ENCODE peak calls at places on chromosomes 5 and 9, in nine cellular contexts. M is NCI-H748 treated with DMSO at 0.1 percent for 48 hours, L is T47D, R is midbrain, Y is RKO, U is GM23248, H is NCI-H774, G is amygdala, F is BE2C. I is an unnamed sample.

GRCh38 chr9:15299374-15299939 is 7.6 kb downstream of the TTC39B start:
- DNase-seq in R (no peak), Y (no peak), L (no peak), G (no peak), U (no peak), H (no peak), M (no peak), F (no peak), I (no peak)

GRCh38 chr9:133998915-133999580 is 6.9 kb upstream of the VAV2 start:
- DNase-seq in H (no peak), L (no peak), U (peak), G (no peak), Y (no peak), R (no peak), M (no peak), F (no peak), I (no peak)

GRCh38 chr5:115979628-115980041 is 17.4 kb downstream of the LVRN start:
- DNase-seq in L (no peak), G (no peak), Y (no peak), U (peak), H (no peak), M (no peak), F (no peak), R (no peak), I (no peak)

GRCh38 chr5:149221731-149222342 is 49.8 kb upstream of the AFAP1L1 start:
- DNase-seq in M (no peak), G (no peak), H (no peak), R (no peak), L (no peak), F (no peak), Y (no peak), U (no peak), I (no peak)

GRCh38 chr9:127155314-127155713 is 32.9 kb upstream of the ANGPTL2 start:
- DNase-seq in M (no peak), G (no peak), R (no peak), H (no peak), L (no peak), F (no peak), U (no peak), Y (no peak), I (no peak)

GRCh38 chr5:160464466-160464797 is 42.8 kb downstream of the PTTG1 start:
- DNase-seq in R (no peak), M (no peak), L (no peak), U (no peak), H (no peak), G (no peak), Y (no peak), F (no peak), I (no peak)

GRCh38 chr5:151072234-151073025 is 8.4 kb downstream of the TNIP1 start:
- DNase-seq in R (no peak), U (peak), F (no peak), L (no peak), M (no peak), G (no peak), H (no peak), Y (peak), I (no peak)

GRCh38 chr9:75239176-75239575 is 150.9 kb downstream of the OSTF1 start:
- DNase-seq in F (peak), Y (peak), H (no peak), U (peak), G (no peak), M (no peak), R (no peak), L (no peak), I (no peak)

GRCh38 chr9:93020785-93021670 is 37.5 kb upstream of the SUSD3 start:
- DNase-seq in L (no peak), F (no peak), G (no peak), Y (no peak), R (no peak), U (no peak), M (no peak), H (no peak), I (peak)

GRCh38 chr5:66958984-66959641 is 237.5 kb downstream of the CD180 start:
- DNase-seq in U (peak), L (no peak), M (peak), R (peak), F (no peak), G (peak), Y (no peak), H (peak), I (peak)

GRCh38 chr5:139710370-139711066 is 62.4 kb downstream of the CXXC5 start:
- DNase-seq in F (peak), R (peak), U (peak), M (no peak), Y (peak), L (peak), H (no peak), G (peak), I (peak)

GRCh38 chr5:43649256-43649655 is 46.3 kb downstream of the NNT start:
- DNase-seq in Y (no peak), F (no peak), G (no peak), H (no peak), R (no peak), U (peak), L (no peak), M (no peak), I (no peak)

GRCh38 chr5:82804151-82804690 is 273.0 kb downstream of the TMEM167A start:
- DNase-seq in G (no peak), M (no peak), L (no peak), F (no peak), R (no peak), Y (no peak), H (no peak), U (no peak), I (no peak)

GRCh38 chr9:108815156-108815555 is 40.6 kb downstream of the ACTL7B start:
- DNase-seq in H (no peak), U (no peak), Y (no peak), L (peak), R (no peak), G (no peak), F (no peak), M (no peak), I (no peak)

GRCh38 chr5:134133213-134133994 is 18.9 kb downstream of the TCF7 start:
- DNase-seq in R (no peak), F (peak), M (no peak), U (no peak), L (no peak), Y (no peak), H (no peak), G (no peak), I (no peak)

GRCh38 chr5:140108093-140109049 is 5.5 kb upstream of the PURA start:
- DNase-seq in M (no peak), F (peak), U (peak), R (no peak), L (no peak), H (no peak), G (peak), Y (peak), I (peak)

GRCh38 chr5:78514427-78515345 is 133.9 kb downstream of the LHFPL2 start:
- DNase-seq in R (no peak), F (no peak), G (no peak), H (no peak), Y (no peak), U (peak), L (no peak), M (no peak), I (no peak)

GRCh38 chr5:144467795-144468194 is 297.1 kb downstream of the KCTD16 start:
- DNase-seq in M (peak), U (peak), H (peak), Y (peak), R (no peak), G (no peak), L (peak), F (no peak), I (no peak)

GRCh38 chr5:575636-576035 is 36.5 kb upstream of the CEP72 start:
- DNase-seq in Y (no peak), G (no peak), U (no peak), L (no peak), R (no peak), F (no peak), M (no peak), H (no peak), I (no peak)

GRCh38 chr9:127014210-127014609 is 99.6 kb downstream of the RALGPS1 start:
- DNase-seq in Y (no peak), L (no peak), U (peak), M (no peak), F (no peak), R (no peak), G (no peak), H (no peak), I (no peak)

GRCh38 chr5:151012857-151013256 is 7.5 kb upstream of the GPX3 start:
- DNase-seq in R (no peak), G (no peak), M (no peak), U (no peak), F (no peak), L (no peak), H (no peak), Y (no peak), I (no peak)

GRCh38 chr5:172043822-172044221 is 37.4 kb upstream of the FBXW11 start:
- DNase-seq in L (no peak), M (no peak), Y (no peak), F (no peak), U (no peak), R (no peak), H (no peak), G (no peak), I (no peak)

GRCh38 chr5:143182901-143183820 is 220.3 kb downstream of the NR3C1 start:
- DNase-seq in G (peak), F (peak), Y (no peak), R (no peak), H (no peak), L (no peak), M (peak), U (peak), I (peak)

GRCh38 chr9:113598883-113599282 is 135.4 kb downstream of the RGS3 start:
- DNase-seq in Y (no peak), F (no peak), H (no peak), U (peak), G (no peak), R (no peak), L (no peak), M (no peak), I (no peak)

GRCh38 chr5:61623401-61624069 is 291.5 kb downstream of the ZSWIM6 start:
- DNase-seq in M (no peak), F (no peak), G (no peak), Y (no peak), L (no peak), R (peak), U (peak), H (no peak), I (no peak)

GRCh38 chr5:38404667-38405276 is 146.4 kb downstream of the EGFLAM start:
- DNase-seq in U (no peak), F (no peak), H (no peak), M (peak), G (no peak), R (no peak), L (peak), Y (no peak), I (no peak)

GRCh38 chr9:37511006-37511714 is 25.4 kb downstream of the POLR1E start:
- DNase-seq in M (no peak), G (no peak), L (no peak), H (no peak), Y (no peak), F (peak), R (no peak), U (peak), I (no peak)

GRCh38 chr9:136140966-136141365 is 22.3 kb upstream of the TMEM250 start:
- DNase-seq in U (no peak), M (no peak), F (no peak), H (no peak), Y (no peak), G (no peak), R (no peak), L (no peak), I (no peak)

GRCh38 chr9:128805661-128806060 is 12.6 kb upstream of the ENDOG start:
- DNase-seq in U (no peak), R (peak), F (no peak), M (no peak), Y (no peak), H (no peak), G (peak), L (no peak), I (no peak)

GRCh38 chr5:1820381-1820780 is 19.2 kb downstream of the NDUFS6 start:
- DNase-seq in F (no peak), R (no peak), G (no peak), M (no peak), H (no peak), U (no peak), L (no peak), Y (no peak), I (no peak)

GRCh38 chr5:75640395-75640794 is 29.1 kb downstream of the ANKDD1B start:
- DNase-seq in H (no peak), F (no peak), R (no peak), M (no peak), G (no peak), L (no peak), U (peak), Y (peak), I (no peak)

GRCh38 chr9:6418764-6419163 is 5.8 kb downstream of the UHRF2 start:
- DNase-seq in R (no peak), F (no peak), M (no peak), H (no peak), G (no peak), Y (no peak), U (no peak), L (no peak), I (no peak)

GRCh38 chr9:135741276-135742219 is 39.6 kb downstream of the KCNT1 start:
- DNase-seq in H (no peak), Y (no peak), L (no peak), R (no peak), U (no peak), M (no peak), F (peak), G (no peak), I (no peak)

GRCh38 chr5:141743652-141744333 is 61.8 kb upstream of the ARAP3 start:
- DNase-seq in M (peak), G (no peak), Y (no peak), L (no peak), F (peak), H (peak), U (no peak), R (no peak), I (no peak)

GRCh38 chr5:24850911-24851310 is 206.1 kb upstream of the CDH10 start:
- DNase-seq in F (no peak), G (no peak), R (no peak), L (no peak), H (no peak), U (no peak), Y (no peak), M (no peak), I (no peak)

GRCh38 chr9:121550569-121551512 is 51.2 kb upstream of the GGTA1 start:
- DNase-seq in F (peak), G (peak), L (peak), U (peak), Y (peak), R (peak), M (peak), H (peak), I (peak)

GRCh38 chr9:106697799-106698591 is 165.0 kb upstream of the ZNF462 start:
- DNase-seq in H (peak), L (peak), U (peak), M (peak), F (peak), G (peak), R (peak), Y (no peak), I (peak)